ENCODE peak calls at places on chromosomes 13 and 19, in six cellular contexts. H, P, R, A, Y and F are unnamed samples.
A peak's percentile ranks its signal among the peaks of the same experiment; 100 is the strongest.

GRCh38 chr13:113927661-113928581 is 46.0 kb downstream of the C13orf46 start:
- DNase-seq in H (peak; percentile 99), P (peak; percentile 40), R (peak; percentile 95), A (peak; percentile 60), Y (peak; percentile 11), F (no peak)

GRCh38 chr13:21147827-21148226 is 28.5 kb downstream of the SKA3 start:
- DNase-seq in H (no peak), P (no peak), R (no peak), A (no peak), Y (no peak), F (no peak)

GRCh38 chr19:52742516-52742915 is 7.7 kb upstream of the ZNF611 start:
- DNase-seq in H (no peak), P (no peak), R (no peak), A (no peak), Y (no peak), F (no peak)

GRCh38 chr13:107192289-107192688 is 624.4 kb upstream of the ARGLU1 start:
- DNase-seq in H (peak; percentile 43), P (no peak), R (no peak), A (no peak), Y (no peak), F (no peak)

GRCh38 chr19:55118401-55118991 is 1.1 kb upstream of the PPP1R12C start:
- DNase-seq in H (no peak), P (no peak), R (no peak), A (no peak), Y (peak; percentile 51), F (peak; percentile 36)

GRCh38 chr13:113178070-113178895 is 19.8 kb downstream of the PROZ start:
- DNase-seq in H (peak; percentile 99), P (no peak), R (no peak), A (no peak), Y (no peak), F (no peak)

GRCh38 chr19:17946965-17947784 is 14.4 kb downstream of the CCDC124 start:
- DNase-seq in H (no peak), P (no peak), R (no peak), A (no peak), Y (no peak), F (no peak)

GRCh38 chr19:33702606-33703437 is 81.1 kb downstream of the CHST8 start:
- DNase-seq in H (no peak), P (no peak), R (no peak), A (no peak), Y (no peak), F (no peak)

GRCh38 chr19:32336259-32337111 is 8.9 kb upstream of the ZNF507 start:
- DNase-seq in H (peak; percentile 59), P (no peak), R (no peak), A (no peak), Y (no peak), F (no peak)

GRCh38 chr19:30584121-30584520 is 211.9 kb downstream of the ZNF536 start:
- DNase-seq in H (no peak), P (no peak), R (no peak), A (no peak), Y (no peak), F (no peak)

GRCh38 chr13:80975903-80976302 is 635.0 kb upstream of the SPRY2 start:
- DNase-seq in H (no peak), P (no peak), R (no peak), A (no peak), Y (no peak), F (no peak)

GRCh38 chr19:14138576-14139265 is 2.3 kb upstream of the ASF1B start:
- DNase-seq in H (peak; percentile 78), P (no peak), R (no peak), A (no peak), Y (no peak), F (no peak)

GRCh38 chr13:37383066-37383465 is 215.5 kb downstream of the POSTN start:
- DNase-seq in H (peak; percentile 24), P (no peak), R (no peak), A (no peak), Y (no peak), F (no peak)

GRCh38 chr19:398719-399118 is 10.2 kb downstream of the C2CD4C start:
- DNase-seq in H (no peak), P (peak; percentile 22), R (no peak), A (no peak), Y (no peak), F (no peak)

GRCh38 chr19:36151144-36152051 is 849 bp downstream of the COX7A1 start:
- DNase-seq in H (no peak), P (no peak), R (peak; percentile 84), A (peak; percentile 57), Y (peak; percentile 67), F (peak; percentile 45)

GRCh38 chr19:11265177-11265784 is 3.0 kb upstream of the DOCK6 start:
- DNase-seq in H (no peak), P (no peak), R (no peak), A (no peak), Y (no peak), F (no peak)

GRCh38 chr19:11263726-11264125 is 1.4 kb upstream of the DOCK6 start:
- DNase-seq in H (no peak), P (no peak), R (no peak), A (no peak), Y (no peak), F (no peak)

GRCh38 chr19:11267316-11268085 is 5.2 kb upstream of the DOCK6 start:
- DNase-seq in H (no peak), P (no peak), R (no peak), A (no peak), Y (no peak), F (no peak)

GRCh38 chr19:11264452-11265176 is 2.3 kb upstream of the DOCK6 start:
- DNase-seq in H (no peak), P (peak; percentile 84), R (peak; percentile 75), A (no peak), Y (no peak), F (peak; percentile 47)

DNA sequence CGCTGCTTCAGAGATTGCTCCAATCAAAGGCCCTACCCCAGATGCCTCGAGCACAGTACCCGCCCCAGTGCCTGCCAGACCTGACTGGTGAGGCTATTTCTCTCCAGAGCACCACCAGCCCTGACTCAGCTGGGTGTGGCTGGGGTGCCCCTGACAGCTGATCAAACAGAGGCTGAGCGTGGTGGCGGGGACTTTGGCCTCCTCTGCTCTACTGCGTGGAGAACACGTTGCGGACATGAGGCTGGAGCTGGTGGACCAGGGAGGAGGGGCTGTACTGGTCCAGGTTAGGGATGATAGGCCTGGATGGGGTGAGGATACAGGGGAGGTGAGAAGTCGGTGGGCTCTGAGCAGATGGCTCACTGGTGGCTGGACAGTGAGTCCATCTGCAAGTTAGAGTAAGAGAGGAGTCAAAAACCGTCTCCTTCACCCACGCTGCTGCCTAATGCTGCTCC is 3.5 kb upstream of the DOCK6 start:
- DNase-seq in H (no peak), P (peak; percentile 95), R (no peak), A (no peak), Y (no peak), F (peak; percentile 89)
- TF ChIP-seq POLR2A in H (no peak), P (peak; percentile 43), R (no peak), A (no peak), Y (no peak), F (no peak)

GRCh38 chr19:38700350-38700932 is 43.8 kb downstream of the CAPN12 start:
- DNase-seq in H (no peak), P (no peak), R (no peak), A (no peak), Y (no peak), F (no peak)
- H3K4me1 ChIP-seq in H (peaks cover 13% of the 10 kb centered on the region), P (peaks cover 23% of the 10 kb centered on the region), R (peaks cover 4% of the 10 kb centered on the region), A (peaks cover 57% of the 10 kb centered on the region), Y (peaks cover 30% of the 10 kb centered on the region), F (peaks cover 67% of the 10 kb centered on the region)

DNA sequence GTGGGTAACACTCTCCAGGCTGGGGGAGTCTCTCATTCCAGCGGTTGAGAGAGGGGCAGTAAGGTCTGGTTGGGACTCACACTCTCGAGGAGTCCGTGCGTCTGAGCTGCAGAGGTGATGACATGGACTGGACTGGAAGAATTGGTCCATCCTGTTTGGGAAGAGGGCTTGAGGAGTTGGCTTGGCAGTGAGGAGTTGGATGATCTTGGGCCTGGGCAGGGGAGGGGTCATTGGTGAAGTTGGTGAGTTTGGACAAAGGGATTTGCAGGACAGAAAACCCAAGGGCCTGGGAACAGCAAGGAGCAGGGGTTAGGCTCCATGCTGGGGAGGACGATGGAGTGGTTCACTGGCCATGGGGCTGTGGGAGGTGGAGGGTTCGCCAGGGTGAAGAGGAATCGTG is 3.7 kb downstream of the PPP1R37 start:
- DNase-seq in H (no peak), P (no peak), R (no peak), A (no peak), Y (no peak), F (no peak)
- H3K27ac ChIP-seq in H (no peak overlapping the region), P (no peak overlapping the region), R (peak overlapping the region; percentile 81), A (no peak overlapping the region), Y (peak overlapping the region; percentile 98), F (no peak overlapping the region)

GRCh38 chr19:5127710-5128109 is 158.8 kb downstream of the KDM4B start:
- DNase-seq in H (no peak), P (no peak), R (no peak), A (no peak), Y (no peak), F (no peak)

GRCh38 chr19:5129691-5130090 is 160.8 kb downstream of the KDM4B start:
- DNase-seq in H (no peak), P (no peak), R (no peak), A (no peak), Y (no peak), F (no peak)

GRCh38 chr19:5128932-5129389 is 160.0 kb downstream of the KDM4B start:
- DNase-seq in H (no peak), P (no peak), R (no peak), A (no peak), Y (peak; percentile 45), F (peak; percentile 94)

GRCh38 chr19:5126498-5127223 is 157.7 kb downstream of the KDM4B start:
- DNase-seq in H (no peak), P (no peak), R (no peak), A (no peak), Y (no peak), F (peak; percentile 57)

GRCh38 chr19:5128251-5128931 is 159.5 kb downstream of the KDM4B start:
- DNase-seq in H (peak; percentile 75), P (no peak), R (no peak), A (peak; percentile 39), Y (peak; percentile 86), F (peak; percentile 92)
- TF ChIP-seq POLR2A in H (peak; percentile 22), P (no peak), R (no peak), A (no peak), Y (peak; percentile 33), F (peak; percentile 17)